ENCODE peak calls at places on chromosomes 2 and 18, in five cellular contexts. E, G, Z, U and Q are unnamed samples.

GRCh38 chr2:42788-43187 is 3.5 kb downstream of the FAM110C start:
- DNase-seq in E (no peak), G (no peak), Z (no peak), U (no peak), Q (no peak)

GRCh38 chr2:219551412-219551811 is 7.6 kb downstream of the TMEM198 start:
- DNase-seq in E (peak), G (no peak), Z (no peak), U (no peak), Q (no peak)

GRCh38 chr2:195330513-195330956 is 326.5 kb upstream of the SLC39A10 start:
- DNase-seq in E (no peak), G (no peak), Z (no peak), U (no peak), Q (no peak)

GRCh38 chr2:61161888-61162287 is at the start of gene C2orf74:
- DNase-seq in E (no peak), G (no peak), Z (no peak), U (no peak), Q (no peak)

GRCh38 chr2:36672199-36672598 is 24.3 kb upstream of the VIT start:
- DNase-seq in E (peak), G (no peak), Z (no peak), U (no peak), Q (no peak)

GRCh38 chr2:85925216-85925671 is 36.5 kb upstream of the ST3GAL5 start:
- DNase-seq in E (no peak), G (no peak), Z (no peak), U (no peak), Q (no peak)

GRCh38 chr2:9261231-9261883 is 54.7 kb downstream of the ASAP2 start:
- DNase-seq in E (no peak), G (peak), Z (no peak), U (no peak), Q (no peak)

GRCh38 chr2:202488671-202489070 is 112.5 kb downstream of the BMPR2 start:
- DNase-seq in E (no peak), G (no peak), Z (no peak), U (no peak), Q (no peak)

GRCh38 chr2:671072-671471 is 6.1 kb downstream of the TMEM18 start:
- DNase-seq in E (no peak), G (no peak), Z (no peak), U (no peak), Q (no peak)

GRCh38 chr2:119109823-119110222 is 48.7 kb downstream of the C1QL2 start:
- DNase-seq in E (no peak), G (no peak), Z (no peak), U (no peak), Q (no peak)

GRCh38 chr2:239731998-239732665 is 293.0 kb downstream of the NDUFA10 start:
- DNase-seq in E (no peak), G (no peak), Z (no peak), U (no peak), Q (no peak)

GRCh38 chr2:1321297-1321696 is 92.0 kb upstream of the TPO start:
- DNase-seq in E (no peak), G (no peak), Z (no peak), U (no peak), Q (no peak)

GRCh38 chr2:174023591-174024523 is 58.7 kb upstream of the SP3 start:
- DNase-seq in E (peak), G (peak), Z (peak), U (no peak), Q (no peak)

GRCh38 chr2:30709516-30709915 is 97.7 kb downstream of the CAPN13 start:
- DNase-seq in E (no peak), G (no peak), Z (no peak), U (no peak), Q (no peak)

GRCh38 chr2:54572636-54573531 is 116.8 kb downstream of the SPTBN1 start:
- DNase-seq in E (peak), G (no peak), Z (no peak), U (no peak), Q (no peak)

GRCh38 chr18:78228974-78229373 is 750.6 kb upstream of the SALL3 start:
- DNase-seq in E (no peak), G (no peak), Z (no peak), U (no peak), Q (no peak)

GRCh38 chr2:46351388-46352141 is 54.4 kb downstream of the EPAS1 start:
- DNase-seq in E (no peak), G (peak), Z (no peak), U (no peak), Q (no peak)

GRCh38 chr18:48003426-48004349 is 73.2 kb upstream of the SMAD2 start:
- DNase-seq in E (no peak), G (peak), Z (peak), U (peak), Q (no peak)

GRCh38 chr18:48023334-48024008 is 93.0 kb upstream of the SMAD2 start:
- DNase-seq in E (peak), G (peak), Z (peak), U (no peak), Q (no peak)

GRCh38 chr2:43224571-43225092 is 1.8 kb downstream of the ZFP36L2 start:
- DNase-seq in E (peak), G (no peak), Z (no peak), U (peak), Q (no peak)

GRCh38 chr2:201523506-201523905 is 72.0 kb downstream of the STRADB start:
- DNase-seq in E (peak), G (no peak), Z (no peak), U (no peak), Q (no peak)

GRCh38 chr18:62790836-62791772 is 75.8 kb downstream of the PHLPP1 start:
- DNase-seq in E (peak), G (peak), Z (no peak), U (no peak), Q (no peak)

GRCh38 chr2:158932246-158932645 is 36.2 kb upstream of the TANC1 start:
- DNase-seq in E (no peak), G (no peak), Z (no peak), U (no peak), Q (no peak)

GRCh38 chr2:54084600-54084999 is 30.8 kb upstream of the ACYP2 start:
- DNase-seq in E (peak), G (no peak), Z (no peak), U (no peak), Q (no peak)

GRCh38 chr2:164599954-164600589 is 21.2 kb downstream of the GRB14 start:
- DNase-seq in E (peak), G (no peak), Z (no peak), U (peak), Q (peak)

GRCh38 chr2:30410217-30410616 is 36.8 kb upstream of the LCLAT1 start:
- DNase-seq in E (peak), G (no peak), Z (peak), U (no peak), Q (peak)

GRCh38 chr2:232528746-232529445 is 2.9 kb downstream of the CHRND start:
- DNase-seq in E (no peak), G (no peak), Z (no peak), U (no peak), Q (no peak)

GRCh38 chr2:209094221-209094620 is 329.6 kb upstream of the MAP2 start:
- DNase-seq in E (no peak), G (no peak), Z (no peak), U (no peak), Q (no peak)

DNA sequence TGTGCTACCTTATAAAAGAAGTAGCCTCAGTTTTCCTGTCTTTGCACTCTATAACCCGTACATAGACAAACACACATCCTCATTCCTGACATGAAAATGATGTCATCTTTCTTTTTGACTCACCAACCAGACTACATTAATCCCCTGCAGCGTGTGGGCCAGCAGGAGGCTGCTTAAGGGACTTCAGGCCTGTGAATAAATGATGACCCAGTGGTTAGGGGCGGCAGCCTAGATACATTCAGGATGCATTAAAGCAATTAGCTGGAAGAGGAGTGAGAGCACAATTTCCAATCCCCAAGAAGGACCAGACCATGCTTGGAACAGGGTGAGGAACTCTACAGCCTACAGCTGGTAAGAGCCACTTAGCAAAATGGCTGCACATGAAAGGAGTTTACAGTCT is 57.3 kb upstream of the KLF7 start:
- DNase-seq in E (peak), G (no peak), Z (peak), U (no peak), Q (no peak)
- TF ChIP-seq CTCF in E (no peak), G (no peak), Z (no peak), U (no peak), Q (peak)

DNA sequence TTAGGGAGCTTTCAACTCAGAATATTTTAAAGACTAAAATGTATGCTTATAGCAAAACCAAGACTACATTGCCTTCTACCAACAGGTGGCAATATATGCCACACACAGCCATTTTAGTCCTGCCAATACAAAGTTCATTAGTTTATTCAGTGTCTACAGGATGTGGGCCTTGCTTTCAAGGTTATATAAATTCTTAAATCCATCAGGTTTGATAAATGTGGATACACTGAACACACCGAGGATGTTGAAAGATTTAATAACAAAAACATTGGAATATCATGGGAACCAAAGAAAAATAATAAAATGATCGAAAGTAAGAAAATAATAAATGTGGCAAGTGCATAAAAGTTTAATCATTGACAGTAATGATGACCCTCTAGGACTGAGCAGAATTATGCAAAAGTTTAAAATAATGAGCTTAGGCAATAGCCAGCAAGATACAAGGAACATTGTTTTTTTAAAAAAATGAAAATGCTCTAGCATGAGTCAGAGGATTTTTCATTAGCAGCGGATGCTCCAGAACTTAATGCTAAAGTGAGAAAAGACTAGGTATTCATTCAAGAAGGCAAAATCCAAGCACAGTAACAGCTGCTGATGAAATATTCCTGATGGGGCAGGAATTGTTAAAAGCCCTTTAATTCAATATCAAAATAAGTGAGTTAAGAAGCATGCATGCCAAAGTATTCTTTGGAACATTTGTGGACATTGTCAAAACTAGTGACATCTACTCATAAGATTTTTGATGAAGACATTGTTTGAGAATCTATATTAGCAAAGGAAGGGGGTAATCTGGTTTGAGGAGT is 14.2 kb downstream of the SCN9A start:
- DNase-seq in E (peak), G (no peak), Z (no peak), U (no peak), Q (no peak)
- TF ChIP-seq CTCF in E (peak), G (peak), Z (peak), U (peak), Q (peak)

GRCh38 chr2:105896765-105897163 is 152.1 kb downstream of the NCK2 start:
- DNase-seq in E (no peak), G (no peak), Z (no peak), U (no peak), Q (no peak)
- TF ChIP-seq CTCF in E (no peak), G (peak), Z (no peak), U (no peak), Q (no peak)

DNA sequence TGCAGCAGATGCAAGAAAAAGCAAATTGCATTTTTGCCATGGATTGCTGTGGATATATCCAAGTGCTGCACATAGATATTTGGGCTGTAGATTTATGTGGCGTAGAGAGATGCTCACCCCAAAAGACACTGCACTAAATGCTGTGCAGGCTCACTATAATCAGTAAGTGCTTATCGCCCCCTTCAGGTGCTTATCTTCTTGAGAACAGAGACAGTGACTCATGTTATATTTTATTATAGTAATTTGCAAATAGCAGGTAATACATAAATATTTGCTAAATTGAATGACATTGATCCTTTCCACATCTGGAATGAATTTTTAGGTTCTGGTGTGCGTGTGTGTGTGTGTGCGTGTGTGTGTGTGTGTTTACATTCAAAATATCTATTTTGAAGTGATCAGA is 36.8 kb upstream of the PLEKHM3 start:
- DNase-seq in E (peak), G (no peak), Z (no peak), U (no peak), Q (no peak)
- TF ChIP-seq CTCF in E (peak), G (peak), Z (no peak), U (no peak), Q (peak)

GRCh38 chr2:21928292-21928691 is 804.5 kb downstream of the TDRD15 start:
- DNase-seq in E (peak), G (no peak), Z (no peak), U (no peak), Q (no peak)
- TF ChIP-seq CTCF in E (peak), G (peak), Z (no peak), U (no peak), Q (no peak)

DNA sequence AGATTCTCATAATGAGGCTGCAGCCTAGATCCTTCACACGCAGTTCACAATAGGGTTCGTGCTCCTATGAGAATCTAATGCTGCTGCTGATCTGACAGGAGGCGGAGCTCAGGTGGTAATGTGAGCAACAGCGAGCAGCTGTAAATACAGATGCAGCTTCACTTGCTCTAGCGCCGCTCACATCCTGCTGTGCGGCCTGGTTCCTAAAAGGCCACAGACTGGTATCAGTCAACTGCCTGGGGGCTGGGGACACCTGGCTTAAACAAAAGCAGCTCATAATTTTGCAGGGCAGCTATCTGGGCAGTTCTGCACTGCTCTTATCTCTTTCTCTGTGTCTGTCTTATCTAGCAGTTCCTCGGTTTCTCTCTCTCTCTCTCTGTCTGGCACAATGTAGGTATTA is 20.4 kb upstream of the CD226 start:
- DNase-seq in E (no peak), G (no peak), Z (no peak), U (no peak), Q (no peak)
- TF ChIP-seq CTCF in E (no peak), G (no peak), Z (no peak), U (no peak), Q (no peak)

DNA sequence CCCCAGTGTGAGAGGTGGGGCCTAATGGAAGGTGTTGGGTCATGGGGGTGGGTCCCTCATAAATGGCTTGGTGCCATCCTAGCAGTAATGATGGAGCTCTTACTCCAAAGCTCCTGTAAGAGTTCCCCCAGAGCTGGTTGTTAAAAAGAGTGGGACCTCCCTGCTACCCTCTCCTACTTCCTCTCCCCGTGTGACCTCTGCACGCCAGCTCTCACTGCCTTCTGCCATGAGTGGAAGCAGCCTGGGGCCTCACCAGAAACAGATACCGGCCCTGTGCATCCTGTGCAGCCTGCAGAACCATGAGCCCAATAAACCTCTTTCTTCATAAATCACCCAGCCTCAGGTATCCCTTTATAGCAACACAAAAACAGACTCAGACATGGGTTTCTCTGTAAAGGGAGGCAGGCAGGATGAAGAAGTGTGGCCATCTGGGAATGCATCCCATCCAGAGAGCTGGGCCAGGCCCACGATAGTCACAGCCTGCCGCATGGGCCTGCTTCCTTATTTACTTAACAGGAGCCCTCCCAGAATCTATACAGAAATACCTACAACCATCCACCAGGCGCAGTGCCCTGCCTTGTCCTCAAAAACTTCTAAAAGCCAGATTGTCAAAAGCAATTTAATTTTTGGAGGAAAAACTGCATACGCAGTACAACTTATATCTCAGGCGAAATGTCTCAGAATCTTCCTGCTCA is 7.5 kb downstream of the PRLH start:
- DNase-seq in E (no peak), G (no peak), Z (no peak), U (no peak), Q (no peak)
- TF ChIP-seq CTCF in E (no peak), G (no peak), Z (no peak), U (no peak), Q (no peak)

GRCh38 chr18:1914489-1914888 is 656.8 kb downstream of the METTL4 start:
- DNase-seq in E (no peak), G (no peak), Z (no peak), U (no peak), Q (no peak)
- TF ChIP-seq CTCF in E (no peak), G (no peak), Z (peak), U (no peak), Q (no peak)